ENCODE peak calls at places on chromosomes 11 and 22, in ten cellular contexts. J is AG09309; T is Panc1; A is fibroblast of mammary gland; Q is BJ; X is transverse colon; I is PC-3; R is mucosa of descending colon; H is CD4-positive, alpha-beta T cell; L is thoracic aorta. O is an unnamed sample.

GRCh38 chr11:65606876-65607613 is 7.0 kb downstream of the MAP3K11 start:
- DNase-seq in X (peak), I (no peak), R (peak), L (peak), T (no peak), J (peak), Q (peak), H (no peak), A (peak), O (peak)

GRCh38 chr11:61883327-61883726 is 8.0 kb downstream of the FADS3 start:
- DNase-seq in R (no peak), L (no peak), T (no peak), I (no peak), Q (no peak), X (no peak), A (no peak), H (no peak), J (no peak), O (no peak)

GRCh38 chr22:47209547-47210023 is 447.1 kb downstream of the TBC1D22A start:
- DNase-seq in J (no peak), L (no peak), Q (no peak), T (no peak), A (no peak), R (peak), X (no peak), I (no peak), H (peak), O (no peak)

GRCh38 chr11:9573775-9574555 is 495 bp downstream of the WEE1 start:
- DNase-seq in H (no peak), R (peak), A (no peak), T (no peak), X (peak), J (no peak), I (no peak), L (no peak), Q (no peak), O (peak)

GRCh38 chr22:46586531-46587011 is 33.6 kb upstream of the GRAMD4 start:
- DNase-seq in T (no peak), I (no peak), R (peak), Q (no peak), X (peak), A (no peak), H (no peak), J (no peak), L (no peak), O (no peak)

GRCh38 chr11:102216433-102217163 is 100.7 kb upstream of the BIRC3 start:
- DNase-seq in L (no peak), J (no peak), I (no peak), H (no peak), A (no peak), X (no peak), Q (no peak), R (no peak), T (no peak), O (no peak)

GRCh38 chr22:23117890-23118646 is 23.7 kb downstream of the RSPH14 start:
- DNase-seq in L (no peak), A (no peak), I (no peak), T (no peak), Q (no peak), J (no peak), X (no peak), R (no peak), H (no peak), O (no peak)

GRCh38 chr11:130327716-130328115 is 13.0 kb upstream of the ZBTB44 start:
- DNase-seq in Q (no peak), L (no peak), X (no peak), I (no peak), R (no peak), H (no peak), J (no peak), T (no peak), A (no peak), O (no peak)

GRCh38 chr11:75184757-75185156 is 33.9 kb downstream of the SLCO2B1 start:
- DNase-seq in L (no peak), Q (no peak), H (no peak), X (no peak), A (no peak), I (no peak), R (no peak), J (no peak), T (no peak), O (no peak)

GRCh38 chr11:86151188-86152005 is 82.5 kb upstream of the PICALM start:
- DNase-seq in T (no peak), X (no peak), Q (no peak), A (peak), R (no peak), J (no peak), H (no peak), I (peak), L (no peak), O (no peak)

GRCh38 chr11:116930177-116930576 is 92.8 kb upstream of the APOA1 start:
- DNase-seq in H (peak), A (peak), R (no peak), L (no peak), J (no peak), X (peak), Q (no peak), T (no peak), I (no peak), O (peak)

GRCh38 chr22:27474711-27475547 is 326.6 kb downstream of the MN1 start:
- DNase-seq in T (no peak), I (peak), X (no peak), Q (peak), J (peak), R (no peak), H (no peak), L (no peak), A (peak), O (no peak)

GRCh38 chr22:40203568-40203967 is 25.8 kb downstream of the TNRC6B start:
- DNase-seq in R (no peak), H (no peak), X (no peak), J (no peak), T (no peak), A (no peak), L (no peak), Q (no peak), I (no peak), O (peak)

GRCh38 chr11:22346283-22346682 is 8.1 kb downstream of the SLC17A6 start:
- DNase-seq in I (no peak), R (no peak), X (no peak), T (no peak), Q (no peak), L (no peak), H (no peak), A (no peak), J (no peak), O (no peak)

GRCh38 chr11:26286472-26287066 is 45.4 kb upstream of the ANO3 start:
- DNase-seq in T (no peak), X (no peak), J (no peak), Q (no peak), R (peak), A (peak), H (no peak), L (no peak), I (peak), O (no peak)

GRCh38 chr11:105861225-105861624 is 160.8 kb downstream of the MSANTD4 start:
- DNase-seq in H (no peak), X (no peak), T (peak), L (no peak), J (no peak), R (no peak), Q (no peak), I (peak), A (no peak), O (no peak)

GRCh38 chr11:114072978-114073377 is 13.5 kb downstream of the ZBTB16 start:
- DNase-seq in H (no peak), X (no peak), L (no peak), T (no peak), Q (no peak), R (no peak), A (no peak), J (no peak), I (no peak), O (no peak)
- TF ChIP-seq CTCF in H (no peak), X (no peak), L (no peak), T (no peak), Q (no peak), R (no peak), A (no peak), J (no peak), I (no peak), O (no peak)

DNA sequence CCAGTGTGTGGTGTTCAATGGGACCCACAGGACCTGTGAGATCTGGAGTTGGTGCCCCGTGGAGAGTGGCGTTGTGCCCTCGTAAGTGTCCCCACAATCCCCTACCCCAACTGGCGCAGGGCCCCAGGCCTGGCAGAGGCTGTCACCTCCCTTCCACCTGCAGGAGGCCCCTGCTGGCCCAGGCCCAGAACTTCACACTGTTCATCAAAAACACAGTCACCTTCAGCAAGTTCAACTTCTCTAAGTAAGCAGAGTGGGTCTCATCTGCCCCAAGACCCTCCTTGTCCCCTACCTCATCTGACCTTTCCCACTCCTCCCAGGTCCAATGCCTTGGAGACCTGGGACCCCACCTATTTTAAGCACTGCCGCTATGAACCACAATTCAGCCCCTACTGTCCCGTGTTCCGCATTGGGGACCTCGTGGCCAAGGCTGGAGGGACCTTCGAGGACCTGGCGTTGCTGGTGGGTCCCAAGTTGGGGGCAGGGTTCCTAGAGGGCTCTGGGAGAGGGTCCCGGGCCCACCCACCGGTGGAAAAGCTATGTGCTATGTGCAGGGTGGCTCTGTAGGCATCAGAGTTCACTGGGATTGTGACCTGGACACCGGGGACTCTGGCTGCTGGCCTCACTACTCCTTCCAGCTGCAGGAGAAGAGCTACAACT is 8.1 kb downstream of the P2RX6 start:
- DNase-seq in Q (no peak), L (no peak), R (no peak), J (no peak), I (no peak), X (no peak), H (no peak), T (no peak), A (no peak), O (no peak)
- TF ChIP-seq CTCF in Q (no peak), L (no peak), R (no peak), J (no peak), I (no peak), X (no peak), H (no peak), T (no peak), A (no peak), O (no peak)

GRCh38 chr22:38181453-38182200 is at the start of gene PLA2G6:
- DNase-seq in T (peak), R (peak), J (peak), A (peak), Q (peak), L (peak), X (peak), I (peak), H (peak), O (peak)

GRCh38 chr22:38177926-38178604 is 3.6 kb downstream of the PLA2G6 start:
- DNase-seq in H (no peak), A (peak), X (peak), L (no peak), R (peak), I (peak), Q (peak), T (peak), J (peak), O (no peak)

GRCh38 chr22:38177044-38177443 is 4.6 kb downstream of the PLA2G6 start:
- DNase-seq in X (no peak), J (no peak), H (no peak), A (no peak), R (peak), L (no peak), Q (no peak), T (no peak), I (no peak), O (no peak)

GRCh38 chr22:38184788-38185187 is 3.2 kb upstream of the PLA2G6 start:
- DNase-seq in T (no peak), Q (no peak), X (no peak), I (no peak), J (no peak), L (no peak), A (no peak), R (no peak), H (no peak), O (no peak)

GRCh38 chr22:38180841-38181452 is 683 bp downstream of the PLA2G6 start:
- DNase-seq in H (no peak), R (peak), I (peak), J (no peak), Q (no peak), A (no peak), T (no peak), L (no peak), X (peak), O (peak)
- TF ChIP-seq CTCF in H (no peak), R (no peak), I (no peak), J (no peak), Q (no peak), A (no peak), T (no peak), L (no peak), X (no peak), O (no peak)

DNA sequence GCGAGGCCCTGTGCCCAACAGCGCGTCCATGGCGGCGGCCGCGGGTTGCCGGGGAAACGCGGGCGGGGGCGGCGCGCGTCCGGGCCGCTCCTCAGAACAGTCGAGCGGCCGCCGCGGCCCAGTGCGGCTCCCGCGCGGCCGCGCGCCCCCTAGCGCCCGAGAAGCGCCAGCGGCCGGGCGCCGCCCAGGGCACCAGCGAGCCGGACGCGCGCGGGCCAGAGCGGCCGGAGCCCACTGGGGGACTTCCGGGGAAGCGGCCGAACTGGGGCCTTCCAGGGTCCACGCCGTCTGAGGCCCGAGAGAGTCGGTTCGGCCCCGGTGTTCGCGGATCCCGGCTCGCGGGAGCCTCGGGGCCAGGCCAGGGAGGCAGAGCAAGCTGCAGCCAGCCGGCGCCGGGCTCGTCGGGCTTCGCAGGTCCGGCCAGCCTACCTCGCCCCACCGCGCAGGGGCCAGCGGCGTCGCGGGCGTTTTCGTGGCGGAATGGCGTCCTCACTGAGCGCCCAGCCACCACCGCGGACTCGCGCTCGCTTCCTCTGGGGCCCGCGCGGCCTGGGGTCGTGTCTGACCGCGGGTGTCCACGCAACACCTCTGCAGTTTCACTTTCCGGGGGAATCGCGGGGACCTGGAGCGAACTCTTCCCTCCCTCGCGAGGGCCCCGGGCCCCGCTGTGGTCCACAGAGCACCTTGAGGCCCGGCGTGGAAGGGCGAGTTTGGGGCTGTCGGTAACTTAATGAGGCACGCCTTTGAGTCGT is at the start of gene DENND6B:
- DNase-seq in J (no peak), R (peak), I (peak), L (no peak), A (peak), X (peak), Q (no peak), H (peak), T (no peak), O (peak)
- TF ChIP-seq CTCF in J (peak), R (peak), I (peak), L (no peak), A (no peak), X (peak), Q (no peak), H (peak), T (peak), O (peak)

GRCh38 chr11:121393855-121394254 is 58.3 kb upstream of the SORL1 start:
- DNase-seq in Q (no peak), H (no peak), L (no peak), T (no peak), J (no peak), A (no peak), X (no peak), R (no peak), I (no peak), O (no peak)
- TF ChIP-seq CTCF in Q (no peak), H (no peak), L (no peak), T (no peak), J (no peak), A (no peak), X (no peak), R (no peak), I (no peak), O (no peak)

GRCh38 chr11:72303179-72303578 is 59.2 kb upstream of the PHOX2A start:
- DNase-seq in H (no peak), A (no peak), J (no peak), L (no peak), I (no peak), R (no peak), X (no peak), T (no peak), Q (no peak), O (no peak)

GRCh38 chr11:72298931-72299330 is 55.0 kb upstream of the PHOX2A start:
- DNase-seq in X (no peak), Q (no peak), I (no peak), H (no peak), L (no peak), T (no peak), R (no peak), J (no peak), A (no peak), O (no peak)

GRCh38 chr11:72301486-72301885 is 57.5 kb upstream of the PHOX2A start:
- DNase-seq in H (no peak), T (no peak), X (no peak), R (no peak), L (no peak), I (no peak), A (no peak), Q (no peak), J (no peak), O (no peak)

GRCh38 chr11:72297828-72298227 is 53.9 kb upstream of the PHOX2A start:
- DNase-seq in R (no peak), H (no peak), A (no peak), T (no peak), I (no peak), L (no peak), Q (no peak), X (no peak), J (no peak), O (peak)

GRCh38 chr11:72300268-72300667 is 56.3 kb upstream of the PHOX2A start:
- DNase-seq in I (no peak), X (no peak), T (no peak), H (no peak), J (no peak), R (no peak), Q (no peak), L (no peak), A (no peak), O (no peak)
- TF ChIP-seq CTCF in I (no peak), X (no peak), T (no peak), H (no peak), J (no peak), R (no peak), Q (no peak), L (no peak), A (no peak), O (no peak)

DNA sequence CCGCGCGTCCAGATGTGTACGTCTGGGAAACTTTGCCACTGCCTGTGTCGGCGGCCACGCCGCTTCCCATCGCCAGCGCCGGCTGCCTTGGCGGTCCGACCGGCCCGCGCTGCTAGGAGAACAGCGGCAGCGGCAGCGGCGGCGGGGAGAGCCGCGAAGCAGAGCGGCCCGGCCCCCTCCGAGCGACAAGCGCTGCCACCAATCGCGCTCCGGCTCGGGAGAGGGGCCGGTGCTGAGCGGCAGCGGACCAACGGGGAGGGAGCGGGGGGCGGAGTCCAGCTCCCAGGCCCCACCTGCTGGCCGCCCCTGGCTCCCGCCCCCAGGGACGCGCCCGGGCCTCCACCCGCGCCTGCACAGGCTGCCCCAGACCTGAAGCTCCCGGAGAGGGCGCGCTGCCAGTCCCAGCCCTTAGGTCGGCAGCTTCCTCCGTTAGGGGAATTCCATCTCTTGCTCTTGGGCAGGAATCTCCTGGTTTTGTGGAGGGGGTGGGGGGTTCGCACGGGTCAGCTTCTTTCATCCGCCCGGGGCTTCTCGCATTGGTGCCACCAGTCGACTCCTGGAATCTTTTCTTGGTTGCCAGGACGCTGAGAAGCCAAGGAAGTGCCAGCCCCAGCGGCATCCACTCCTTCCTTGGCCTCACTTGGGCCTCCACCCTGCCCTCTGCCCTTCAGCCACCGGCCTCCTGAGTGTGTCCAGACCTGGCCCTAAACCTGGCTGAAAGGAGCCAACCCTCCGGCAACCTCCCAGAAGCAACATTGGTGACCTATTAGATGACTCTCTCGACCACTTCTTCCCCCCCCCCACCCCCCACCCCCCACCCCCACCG is at the start of gene GALNT18:
- DNase-seq in R (peak), T (no peak), Q (peak), I (peak), X (peak), L (peak), H (peak), J (peak), A (peak), O (peak)
- TF ChIP-seq CTCF in R (peak), T (peak), Q (no peak), I (peak), X (peak), L (peak), H (no peak), J (peak), A (no peak), O (no peak)

O was measured in GM20000.